ENCODE peak calls at places on chromosomes 3 and 15, in eight cellular contexts. P is stomach; C is NCI-H1436; I is stimulated activated naive CD8-positive, alpha-beta T cell treated with anti-CD3 and anti-CD28 coated beads, Interleukin-15, Interleukin-2, amounts not matched to agents 100 U/mL and 50 U/mL, for 24 hours; V is substantia nigra; O is hepatic stellate cell; Y is CD8-positive, alpha-beta T cell; A is ovary. M is an unnamed sample.

GRCh38 chr15:82680200-82681102 is 29.2 kb downstream of the AP3B2 start:
- DNase-seq in C (peak; percentile 90), A (peak; percentile 60), P (peak; percentile 80), Y (peak; percentile 77), O (no peak), V (no peak), I (peak; percentile 81), M (peak; percentile 83)

GRCh38 chr15:40873625-40874561 is at the start of gene RHOV:
- DNase-seq in P (peak; percentile 82), C (peak; percentile 72), Y (peak; percentile 57), A (peak; percentile 32), O (peak; percentile 52), V (no peak), I (peak; percentile 72), M (no peak)

GRCh38 chr15:101167791-101168462 is 83.9 kb downstream of the CHSY1 start:
- DNase-seq in A (peak; percentile 52), I (peak; percentile 78), O (peak; percentile 94), C (no peak), V (no peak), P (peak; percentile 42), Y (peak; percentile 72), M (no peak)

GRCh38 chr15:78394981-78395619 is 42.9 kb upstream of the IREB2 start:
- DNase-seq in V (no peak), P (peak; percentile 13), A (no peak), O (no peak), Y (no peak), I (no peak), C (no peak), M (no peak)

GRCh38 chr15:40932146-40932545 is 3.0 kb downstream of the DLL4 start:
- DNase-seq in C (no peak), V (no peak), P (no peak), Y (no peak), A (no peak), I (no peak), O (no peak), M (no peak)

GRCh38 chr15:49556437-49556836 is 64.2 kb downstream of the FAM227B start:
- DNase-seq in P (no peak), C (no peak), A (no peak), Y (no peak), V (no peak), I (no peak), O (no peak), M (no peak)

GRCh38 chr15:25345943-25346342 is 92.9 kb downstream of the UBE3A start:
- DNase-seq in Y (no peak), O (no peak), P (no peak), A (no peak), I (no peak), C (no peak), V (no peak), M (no peak)

GRCh38 chr3:15875016-15875689 is 77.4 kb upstream of the ANKRD28 start:
- DNase-seq in C (no peak), A (no peak), V (no peak), I (no peak), P (no peak), O (peak; percentile 60), Y (no peak), M (no peak)

GRCh38 chr3:115982121-115982520 is 358.8 kb downstream of the GAP43 start:
- DNase-seq in A (no peak), P (no peak), O (no peak), I (no peak), Y (no peak), C (no peak), V (no peak), M (no peak)

GRCh38 chr3:15805756-15806266 is 8.0 kb upstream of the ANKRD28 start:
- DNase-seq in O (peak; percentile 26), A (no peak), Y (no peak), P (no peak), C (no peak), I (no peak), V (no peak), M (no peak)

GRCh38 chr3:32045091-32045964 is 61.1 kb upstream of the GPD1L start:
- DNase-seq in C (no peak), O (no peak), I (no peak), A (peak; percentile 30), P (peak; percentile 81), Y (no peak), V (no peak), M (no peak)